ENCODE peak calls at places on chromosomes 3 and 15, in eight cellular contexts. Z is H9, P is AG04450, W is MCF 10A, I is GM12865, K is brain microvascular endothelial cell, V is mammary epithelial cell, X is astrocyte. O is an unnamed sample.

GRCh38 chr3:129230311-129231019 is 18.9 kb upstream of the COPG1 start:
- DNase-seq in P (no peak), K (peak), W (peak), V (peak), X (peak), I (peak), Z (no peak), O (peak)

GRCh38 chr15:63191895-63192603 is 2.6 kb downstream of the RAB8B start:
- DNase-seq in K (no peak), P (no peak), W (no peak), Z (no peak), I (peak), V (no peak), X (no peak), O (no peak)

GRCh38 chr3:128487538-128487812 is 5.5 kb downstream of the GATA2 start:
- DNase-seq in P (no peak), I (no peak), V (no peak), X (no peak), Z (no peak), K (no peak), W (no peak), O (no peak)

GRCh38 chr15:49082960-49083359 is 36.7 kb upstream of the SECISBP2L start:
- DNase-seq in Z (no peak), X (peak), V (no peak), I (no peak), W (no peak), K (peak), P (peak), O (no peak)

GRCh38 chr3:127675651-127676391 is 3.1 kb downstream of the ABTB1 start:
- DNase-seq in W (no peak), P (no peak), X (no peak), V (no peak), K (no peak), I (no peak), Z (peak), O (no peak)

GRCh38 chr3:33115024-33115768 is 1.4 kb downstream of the CRTAP start:
- DNase-seq in X (peak), W (peak), K (peak), Z (no peak), I (peak), P (peak), V (peak), O (peak)

GRCh38 chr3:42600958-42601675 is 631 bp downstream of the NKTR start:
- DNase-seq in W (peak), V (peak), K (peak), P (peak), X (peak), Z (peak), I (peak), O (peak)

GRCh38 chr3:178350763-178351162 is 185.5 kb upstream of the KCNMB2 start:
- DNase-seq in V (no peak), W (peak), P (no peak), I (no peak), X (no peak), K (no peak), Z (no peak), O (no peak)

GRCh38 chr3:45612138-45612537 is 17.6 kb downstream of the LIMD1 start:
- DNase-seq in I (no peak), P (no peak), Z (no peak), V (no peak), X (no peak), W (no peak), K (no peak), O (no peak)

GRCh38 chr3:14133876-14134275 is 9.0 kb downstream of the TMEM43 start:
- DNase-seq in W (no peak), X (no peak), I (no peak), P (no peak), K (no peak), Z (no peak), V (no peak), O (no peak)

GRCh38 chr15:72994778-72995177 is 57.5 kb upstream of the NEO1 start:
- DNase-seq in I (no peak), V (no peak), P (no peak), X (no peak), W (no peak), K (no peak), Z (no peak), O (no peak)

GRCh38 chr3:101941253-101942039 is 92.1 kb downstream of the NFKBIZ start:
- DNase-seq in P (no peak), Z (no peak), X (peak), K (no peak), V (no peak), I (no peak), W (peak), O (no peak)

GRCh38 chr15:66875588-66876422 is 173.8 kb downstream of the SMAD6 start:
- DNase-seq in K (no peak), X (no peak), W (no peak), V (no peak), P (no peak), Z (no peak), I (no peak), O (no peak)

GRCh38 chr3:23735575-23736326 is 70.0 kb upstream of the UBE2E1 start:
- DNase-seq in I (no peak), W (no peak), V (no peak), X (no peak), Z (no peak), P (no peak), K (peak), O (no peak)

GRCh38 chr3:156176048-156176447 is 55.7 kb downstream of the KCNAB1 start:
- DNase-seq in V (no peak), X (no peak), K (no peak), I (no peak), W (no peak), Z (no peak), P (no peak), O (no peak)

GRCh38 chr15:95603802-95604201 is 726.7 kb upstream of the NR2F2 start:
- DNase-seq in W (no peak), X (no peak), P (no peak), I (no peak), V (no peak), Z (no peak), K (no peak), O (no peak)

GRCh38 chr3:136960838-136961836 is 3.4 kb downstream of the IL20RB start:
- DNase-seq in X (peak), K (no peak), W (peak), I (no peak), P (no peak), Z (no peak), V (peak), O (peak)

GRCh38 chr15:44811347-44811746 is 75.0 kb downstream of the TRIM69 start:
- DNase-seq in P (no peak), W (peak), K (no peak), Z (no peak), I (no peak), X (no peak), V (peak), O (no peak)

GRCh38 chr3:14879161-14879888 is 60.6 kb downstream of the FGD5 start:
- DNase-seq in W (peak), P (no peak), X (no peak), K (no peak), I (no peak), V (no peak), Z (peak), O (no peak)

GRCh38 chr3:122921791-122922651 is 105.5 kb downstream of the SEMA5B start:
- DNase-seq in K (no peak), W (no peak), Z (peak), V (no peak), X (no peak), P (no peak), I (peak), O (peak)

GRCh38 chr15:22786868-22787698 is 639 bp downstream of the NIPA1 start:
- DNase-seq in X (no peak), W (peak), P (no peak), I (peak), V (peak), Z (peak), K (no peak), O (peak)

GRCh38 chr3:133588035-133588434 is 14.5 kb downstream of the CDV3 start:
- DNase-seq in K (no peak), P (no peak), V (no peak), I (no peak), X (no peak), Z (no peak), W (no peak), O (no peak)

GRCh38 chr3:180802837-180803236 is 109.6 kb upstream of the FXR1 start:
- DNase-seq in K (peak), V (peak), W (peak), Z (no peak), P (no peak), X (peak), I (peak), O (peak)

GRCh38 chr3:46708401-46709146 is 7.4 kb downstream of the TMIE start:
- DNase-seq in Z (no peak), X (no peak), V (no peak), I (no peak), W (no peak), K (no peak), P (no peak), O (no peak)

GRCh38 chr3:183275418-183275817 is 22.4 kb downstream of the B3GNT5 start:
- DNase-seq in K (peak), P (no peak), V (peak), I (no peak), X (peak), Z (no peak), W (peak), O (no peak)

GRCh38 chr3:51500632-51501131 is 867 bp upstream of the DCAF1 start:
- DNase-seq in X (no peak), V (no peak), K (no peak), Z (no peak), P (no peak), I (no peak), W (no peak), O (no peak)

GRCh38 chr3:25176999-25177398 is 251.1 kb upstream of the RARB start:
- DNase-seq in K (no peak), X (no peak), V (no peak), I (no peak), P (no peak), Z (no peak), W (no peak), O (no peak)

GRCh38 chr3:74135808-74136207 is 478.7 kb downstream of the CNTN3 start:
- DNase-seq in P (no peak), X (no peak), K (no peak), V (no peak), I (no peak), Z (no peak), W (no peak), O (no peak)

GRCh38 chr3:74145277-74145676 is 469.2 kb downstream of the CNTN3 start:
- DNase-seq in X (no peak), P (no peak), I (no peak), Z (no peak), K (no peak), V (no peak), W (no peak), O (no peak)

GRCh38 chr3:74137790-74138189 is 476.7 kb downstream of the CNTN3 start:
- DNase-seq in Z (no peak), I (no peak), K (no peak), W (no peak), V (no peak), P (no peak), X (no peak), O (no peak)

GRCh38 chr3:74139648-74140047 is 474.8 kb downstream of the CNTN3 start:
- DNase-seq in V (no peak), Z (no peak), K (no peak), W (no peak), P (no peak), I (no peak), X (no peak), O (no peak)
- TF ChIP-seq CTCF in V (peak), Z (peak), K (no peak), W (no peak), P (peak), I (no peak), X (no peak), O (no peak)

GRCh38 chr3:10285307-10285706 is 7.4 kb downstream of the GHRL start:
- DNase-seq in K (no peak), P (no peak), V (no peak), I (no peak), W (no peak), X (no peak), Z (no peak), O (no peak)

GRCh38 chr3:10287936-10288574 is 4.7 kb downstream of the GHRL start:
- DNase-seq in X (no peak), I (no peak), V (no peak), W (no peak), Z (no peak), K (no peak), P (no peak), O (no peak)

GRCh38 chr3:10285742-10286524 is 6.8 kb downstream of the GHRL start:
- DNase-seq in P (no peak), K (no peak), X (peak), W (no peak), V (no peak), I (no peak), Z (no peak), O (no peak)

GRCh38 chr3:10288575-10288960 is 4.2 kb downstream of the GHRL start:
- DNase-seq in K (no peak), W (no peak), V (no peak), Z (no peak), I (no peak), X (no peak), P (no peak), O (no peak)

DNA sequence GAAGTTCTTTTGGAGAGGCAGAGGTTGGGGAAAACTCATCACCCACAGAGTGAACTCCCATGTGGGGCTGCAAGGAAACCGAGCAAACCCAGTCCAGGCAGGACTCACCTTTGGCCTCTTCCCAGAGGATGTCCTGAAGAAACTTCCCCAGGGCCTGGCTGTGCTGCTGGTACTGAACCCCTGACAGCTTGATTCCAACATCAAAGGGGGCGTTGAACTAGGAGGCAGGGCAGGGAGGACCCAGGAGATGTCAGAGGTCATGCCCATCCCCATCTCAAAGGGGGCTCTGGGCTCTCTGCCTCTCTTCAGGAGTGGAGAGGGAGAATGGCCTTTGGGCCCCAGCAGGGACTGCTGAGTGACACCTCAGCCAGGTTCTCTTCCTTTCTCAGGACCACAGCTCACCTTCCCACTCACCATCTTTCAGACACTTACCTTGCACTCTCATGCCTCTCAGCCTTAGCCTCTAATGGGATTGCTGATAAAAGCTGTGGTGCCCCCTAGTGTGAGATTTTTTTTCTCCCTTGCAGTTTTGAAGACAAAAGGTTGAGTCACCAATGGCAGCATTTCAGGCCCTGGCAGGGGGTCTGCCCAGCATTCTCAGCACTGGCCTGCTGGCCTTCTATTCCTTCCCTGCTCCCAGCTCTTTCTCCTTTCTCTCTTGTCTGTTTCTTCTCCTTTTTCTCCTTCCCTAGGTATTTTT is 6.0 kb downstream of the GHRL start:
- DNase-seq in P (peak), I (peak), V (peak), X (peak), Z (peak), K (peak), W (peak), O (no peak)
- TF ChIP-seq CTCF in P (peak), I (peak), V (no peak), X (peak), Z (peak), K (peak), W (peak), O (no peak)

DNA sequence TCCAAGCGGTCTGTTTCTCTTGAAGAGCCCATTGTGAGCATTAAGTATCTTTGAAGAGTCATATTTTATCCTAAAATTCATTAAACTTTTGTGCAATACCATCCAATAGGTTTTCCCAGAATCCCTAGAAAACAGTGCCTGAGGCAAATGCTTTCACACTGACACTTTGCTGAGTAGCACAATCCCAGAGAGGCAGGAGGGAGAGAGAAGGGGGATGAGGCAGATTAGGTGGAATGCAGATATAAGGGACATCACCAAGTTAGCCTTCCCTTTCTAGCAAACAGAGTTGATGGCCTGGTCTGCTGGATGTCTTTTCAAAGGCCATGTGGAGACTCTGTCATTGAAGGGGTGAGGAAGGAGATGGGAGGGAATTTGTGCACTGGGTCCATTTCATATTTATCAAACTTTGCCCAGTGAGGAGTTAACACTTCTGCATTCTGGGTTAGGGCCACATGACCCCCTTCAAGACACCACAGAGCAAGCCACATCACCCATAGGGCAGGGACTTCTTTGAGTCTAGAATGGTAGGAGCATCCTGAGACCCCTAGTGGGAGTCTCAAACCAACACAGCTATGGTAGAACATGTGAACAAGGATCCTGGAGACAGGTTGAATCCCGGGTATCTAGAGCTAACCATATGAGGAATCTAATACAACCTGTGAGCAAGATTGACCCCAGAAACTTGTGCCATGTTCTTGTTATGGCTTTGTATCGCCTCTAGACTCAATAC is 32.0 kb upstream of the SEMA6D start:
- DNase-seq in K (no peak), X (no peak), I (no peak), P (no peak), V (peak), Z (no peak), W (peak), O (peak)
- TF ChIP-seq CTCF in K (peak), X (no peak), I (no peak), P (no peak), V (no peak), Z (peak), W (no peak), O (no peak)

DNA sequence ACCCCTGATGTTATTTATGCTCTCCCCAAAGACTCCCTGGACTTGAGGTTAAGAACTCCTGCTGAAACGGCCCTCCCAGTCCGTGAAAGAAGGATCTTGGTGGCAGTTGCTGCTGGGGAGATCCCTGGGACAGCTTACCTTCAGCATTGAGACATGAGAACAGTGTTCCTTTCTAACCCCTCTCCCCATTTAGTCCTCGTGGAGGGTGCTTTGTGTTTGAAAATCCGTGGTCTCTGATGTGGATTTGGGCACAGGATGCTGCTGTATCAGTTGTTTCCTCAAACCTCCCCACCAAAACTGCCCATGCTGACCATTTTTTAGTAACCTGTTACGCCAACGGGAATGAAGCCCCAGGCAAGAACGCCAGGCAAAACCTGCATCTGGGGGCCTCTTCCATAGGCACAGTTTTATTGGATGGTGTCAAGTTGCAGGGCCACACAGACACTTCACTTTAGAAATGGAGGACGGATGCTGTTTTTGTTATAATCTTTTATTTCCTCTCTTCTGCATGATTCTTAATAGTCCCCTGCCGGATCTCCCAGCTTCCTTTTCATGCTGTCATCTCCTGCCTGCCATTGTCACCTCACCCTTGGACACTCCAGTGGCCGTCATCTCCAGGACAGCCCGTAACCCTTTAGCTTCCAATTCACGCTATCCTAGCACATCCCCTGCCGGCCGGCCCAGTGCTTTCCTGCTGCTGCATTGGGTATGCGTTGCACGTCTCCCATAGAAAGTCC is 31.7 kb upstream of the CEMIP start:
- DNase-seq in P (no peak), K (no peak), I (no peak), Z (peak), V (no peak), X (no peak), W (no peak), O (no peak)
- TF ChIP-seq CTCF in P (peak), K (peak), I (no peak), Z (peak), V (no peak), X (no peak), W (no peak), O (no peak)

DNA sequence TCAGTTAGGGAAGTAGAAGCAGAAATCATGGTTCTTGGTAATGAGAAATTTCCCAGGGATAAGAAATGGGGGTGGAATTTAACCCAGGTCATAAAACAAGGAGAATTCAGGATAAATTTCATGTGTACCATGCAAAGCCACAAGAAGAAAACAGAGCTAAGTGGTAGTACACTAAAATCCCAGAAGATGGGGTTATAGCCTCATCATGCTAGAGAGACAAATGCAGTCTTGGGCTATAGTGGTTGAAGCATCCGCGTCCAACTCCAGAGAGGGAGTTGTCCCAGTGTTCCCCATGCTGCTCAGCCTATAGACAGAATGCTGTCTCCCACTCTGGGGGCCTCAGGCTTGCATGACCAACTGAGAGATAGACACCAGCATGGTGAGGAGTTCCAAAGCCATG is 36.2 kb upstream of the CLRN1 start:
- DNase-seq in W (peak), I (no peak), X (peak), K (peak), Z (no peak), P (peak), V (peak), O (no peak)
- TF ChIP-seq CTCF in W (peak), I (no peak), X (peak), K (peak), Z (peak), P (peak), V (no peak), O (no peak)

GRCh38 chr3:139307072-139307491 is 36.7 kb upstream of the MRPS22 start:
- DNase-seq in K (no peak), Z (no peak), X (no peak), V (no peak), P (no peak), I (no peak), W (no peak), O (no peak)
- TF ChIP-seq CTCF in K (no peak), Z (no peak), X (no peak), V (no peak), P (no peak), I (no peak), W (no peak), O (no peak)

O was measured in RWPE1.